ENCODE peak calls at places on chromosomes 16 and 17, in nine cellular contexts. One of them, this sample, is unnamed. For H3K9me3, the result is how much of the 10 kb centered on the place peaks cover.

GRCh38 chr17:2124391-2124790 is 69.5 kb downstream of the HIC1 start:
- DNase-seq in heart right ventricle: no peak
- DNase-seq in trophoblast cell: no peak
- DNase-seq in aorta: no peak
- DNase-seq in psoas muscle: no peak
- DNase-seq in CD4-positive, alpha-beta T cell: no peak
- DNase-seq in thyroid gland: no peak
- DNase-seq in A549: no peak
- DNase-seq in AG04450: no peak
- DNase-seq in this sample: no peak

GRCh38 chr17:61303334-61304096 is 96.1 kb upstream of the TBX2 start:
- DNase-seq in trophoblast cell: no peak
- DNase-seq in heart right ventricle: no peak
- DNase-seq in psoas muscle: no peak
- DNase-seq in A549: no peak
- DNase-seq in CD4-positive, alpha-beta T cell: no peak
- DNase-seq in aorta: no peak
- DNase-seq in AG04450: no peak
- DNase-seq in thyroid gland: no peak
- DNase-seq in this sample: no peak

GRCh38 chr16:53511403-53512280 is 8.6 kb upstream of the AKTIP start:
- DNase-seq in A549: no peak
- DNase-seq in thyroid gland: no peak
- DNase-seq in heart right ventricle: no peak
- DNase-seq in trophoblast cell: no peak
- DNase-seq in aorta: no peak
- DNase-seq in AG04450: no peak
- DNase-seq in CD4-positive, alpha-beta T cell: no peak
- DNase-seq in psoas muscle: no peak
- DNase-seq in this sample: no peak

GRCh38 chr17:74373838-74374606 is 6.7 kb downstream of the GPR142 start:
- DNase-seq in AG04450: no peak
- DNase-seq in trophoblast cell: no peak
- DNase-seq in psoas muscle: no peak
- DNase-seq in heart right ventricle: no peak
- DNase-seq in thyroid gland: no peak
- DNase-seq in CD4-positive, alpha-beta T cell: no peak
- DNase-seq in A549: no peak
- DNase-seq in aorta: no peak
- DNase-seq in this sample: peak

GRCh38 chr16:6335072-6335471 is 997.6 kb upstream of the RBFOX1 start:
- DNase-seq in aorta: no peak
- DNase-seq in heart right ventricle: no peak
- DNase-seq in CD4-positive, alpha-beta T cell: no peak
- DNase-seq in AG04450: no peak
- DNase-seq in A549: peak
- DNase-seq in trophoblast cell: no peak
- DNase-seq in psoas muscle: no peak
- DNase-seq in thyroid gland: no peak
- DNase-seq in this sample: no peak

GRCh38 chr16:85227924-85228462 is 115.7 kb upstream of the CIBAR2 start:
- DNase-seq in trophoblast cell: no peak
- DNase-seq in A549: no peak
- DNase-seq in heart right ventricle: no peak
- DNase-seq in thyroid gland: peak
- DNase-seq in aorta: peak
- DNase-seq in CD4-positive, alpha-beta T cell: no peak
- DNase-seq in AG04450: no peak
- DNase-seq in psoas muscle: peak
- DNase-seq in this sample: no peak

GRCh38 chr16:29663829-29664132 is 734 bp downstream of the SPN start:
- DNase-seq in aorta: no peak
- DNase-seq in thyroid gland: no peak
- DNase-seq in heart right ventricle: no peak
- DNase-seq in psoas muscle: no peak
- DNase-seq in CD4-positive, alpha-beta T cell: no peak
- DNase-seq in A549: no peak
- DNase-seq in AG04450: no peak
- DNase-seq in trophoblast cell: no peak
- DNase-seq in this sample: no peak

GRCh38 chr16:4380131-4381063 is 8.7 kb downstream of the VASN start:
- DNase-seq in trophoblast cell: no peak
- DNase-seq in AG04450: no peak
- DNase-seq in heart right ventricle: peak
- DNase-seq in thyroid gland: peak
- DNase-seq in CD4-positive, alpha-beta T cell: no peak
- DNase-seq in psoas muscle: no peak
- DNase-seq in A549: no peak
- DNase-seq in aorta: peak
- DNase-seq in this sample: no peak

GRCh38 chr17:61235821-61236197 is 163.8 kb upstream of the TBX2 start:
- DNase-seq in A549: no peak
- DNase-seq in psoas muscle: no peak
- DNase-seq in heart right ventricle: no peak
- DNase-seq in thyroid gland: peak
- DNase-seq in CD4-positive, alpha-beta T cell: no peak
- DNase-seq in aorta: no peak
- DNase-seq in trophoblast cell: peak
- DNase-seq in AG04450: no peak
- DNase-seq in this sample: no peak

GRCh38 chr16:46859719-46860152 is 24.4 kb upstream of the GPT2 start:
- DNase-seq in AG04450: peak
- DNase-seq in aorta: peak
- DNase-seq in trophoblast cell: peak
- DNase-seq in CD4-positive, alpha-beta T cell: no peak
- DNase-seq in A549: peak
- DNase-seq in psoas muscle: no peak
- DNase-seq in thyroid gland: no peak
- DNase-seq in heart right ventricle: no peak
- DNase-seq in this sample: no peak

GRCh38 chr17:65629234-65629690 is 67.8 kb upstream of the AXIN2 start:
- DNase-seq in aorta: no peak
- DNase-seq in AG04450: no peak
- DNase-seq in trophoblast cell: no peak
- DNase-seq in heart right ventricle: no peak
- DNase-seq in CD4-positive, alpha-beta T cell: no peak
- DNase-seq in A549: no peak
- DNase-seq in psoas muscle: no peak
- DNase-seq in thyroid gland: no peak
- DNase-seq in this sample: no peak

GRCh38 chr17:30200086-30200485 is 35.4 kb downstream of the SLC6A4 start:
- DNase-seq in heart right ventricle: no peak
- DNase-seq in CD4-positive, alpha-beta T cell: no peak
- DNase-seq in psoas muscle: no peak
- DNase-seq in aorta: no peak
- DNase-seq in A549: no peak
- DNase-seq in thyroid gland: no peak
- DNase-seq in AG04450: no peak
- DNase-seq in trophoblast cell: no peak
- DNase-seq in this sample: no peak

GRCh38 chr16:88627531-88628411 is 10.6 kb upstream of the IL17C start:
- DNase-seq in aorta: no peak
- DNase-seq in heart right ventricle: no peak
- DNase-seq in trophoblast cell: no peak
- DNase-seq in AG04450: no peak
- DNase-seq in thyroid gland: no peak
- DNase-seq in A549: no peak
- DNase-seq in CD4-positive, alpha-beta T cell: no peak
- DNase-seq in psoas muscle: no peak
- DNase-seq in this sample: no peak

GRCh38 chr16:71666928-71667707 is 41.1 kb downstream of the MARVELD3 start:
- DNase-seq in trophoblast cell: no peak
- DNase-seq in heart right ventricle: no peak
- DNase-seq in psoas muscle: no peak
- DNase-seq in thyroid gland: no peak
- DNase-seq in A549: no peak
- DNase-seq in AG04450: no peak
- DNase-seq in CD4-positive, alpha-beta T cell: no peak
- DNase-seq in aorta: no peak
- DNase-seq in this sample: no peak

GRCh38 chr16:83967838-83968482 is at the start of gene NECAB2:
- DNase-seq in heart right ventricle: peak
- DNase-seq in AG04450: no peak
- DNase-seq in CD4-positive, alpha-beta T cell: no peak
- DNase-seq in psoas muscle: peak
- DNase-seq in thyroid gland: peak
- DNase-seq in trophoblast cell: no peak
- DNase-seq in aorta: no peak
- DNase-seq in A549: peak
- DNase-seq in this sample: peak

GRCh38 chr17:44905006-44906000 is 6.1 kb upstream of the EFTUD2 start:
- DNase-seq in heart right ventricle: no peak
- DNase-seq in CD4-positive, alpha-beta T cell: no peak
- DNase-seq in aorta: peak
- DNase-seq in A549: no peak
- DNase-seq in thyroid gland: no peak
- DNase-seq in psoas muscle: no peak
- DNase-seq in AG04450: no peak
- DNase-seq in trophoblast cell: no peak
- DNase-seq in this sample: no peak

GRCh38 chr16:10037771-10038170 is 144.5 kb downstream of the GRIN2A start:
- DNase-seq in aorta: no peak
- DNase-seq in A549: no peak
- DNase-seq in psoas muscle: no peak
- DNase-seq in CD4-positive, alpha-beta T cell: no peak
- DNase-seq in AG04450: no peak
- DNase-seq in trophoblast cell: no peak
- DNase-seq in heart right ventricle: no peak
- DNase-seq in thyroid gland: no peak
- DNase-seq in this sample: no peak

GRCh38 chr16:70740174-70740918 is 54.5 kb upstream of the MTSS2 start:
- DNase-seq in AG04450: no peak
- DNase-seq in heart right ventricle: no peak
- DNase-seq in thyroid gland: no peak
- DNase-seq in aorta: no peak
- DNase-seq in trophoblast cell: no peak
- DNase-seq in psoas muscle: no peak
- DNase-seq in CD4-positive, alpha-beta T cell: no peak
- DNase-seq in A549: no peak
- DNase-seq in this sample: no peak

GRCh38 chr16:31460582-31461002 is 1.3 kb downstream of the ARMC5 start:
- DNase-seq in CD4-positive, alpha-beta T cell: no peak
- DNase-seq in thyroid gland: no peak
- DNase-seq in psoas muscle: peak
- DNase-seq in trophoblast cell: peak
- DNase-seq in heart right ventricle: no peak
- DNase-seq in A549: no peak
- DNase-seq in aorta: no peak
- DNase-seq in AG04450: peak
- DNase-seq in this sample: no peak

GRCh38 chr16:68574479-68574878 is 35.4 kb downstream of the ZFP90 start:
- DNase-seq in A549: no peak
- DNase-seq in thyroid gland: no peak
- DNase-seq in aorta: no peak
- DNase-seq in CD4-positive, alpha-beta T cell: no peak
- DNase-seq in AG04450: no peak
- DNase-seq in heart right ventricle: no peak
- DNase-seq in trophoblast cell: peak
- DNase-seq in psoas muscle: no peak
- DNase-seq in this sample: no peak

GRCh38 chr16:68577352-68577853 is 38.3 kb downstream of the ZFP90 start:
- DNase-seq in thyroid gland: no peak
- DNase-seq in AG04450: no peak
- DNase-seq in CD4-positive, alpha-beta T cell: no peak
- DNase-seq in trophoblast cell: no peak
- DNase-seq in A549: no peak
- DNase-seq in aorta: no peak
- DNase-seq in heart right ventricle: no peak
- DNase-seq in psoas muscle: no peak
- DNase-seq in this sample: no peak

GRCh38 chr16:68575082-68575481 is 36.0 kb downstream of the ZFP90 start:
- DNase-seq in thyroid gland: no peak
- DNase-seq in A549: no peak
- DNase-seq in AG04450: no peak
- DNase-seq in aorta: no peak
- DNase-seq in trophoblast cell: peak
- DNase-seq in heart right ventricle: no peak
- DNase-seq in CD4-positive, alpha-beta T cell: no peak
- DNase-seq in psoas muscle: no peak
- DNase-seq in this sample: no peak
- H3K9me3 ChIP-seq in thyroid gland: under half
- H3K9me3 ChIP-seq in A549: half or more
- H3K9me3 ChIP-seq in AG04450: half or more
- H3K9me3 ChIP-seq in aorta: under half
- H3K9me3 ChIP-seq in trophoblast cell: under half
- H3K9me3 ChIP-seq in heart right ventricle: half or more
- H3K9me3 ChIP-seq in CD4-positive, alpha-beta T cell: half or more
- H3K9me3 ChIP-seq in psoas muscle: half or more
- H3K9me3 ChIP-seq in this sample: half or more

GRCh38 chr16:59690216-59690615 is 956.1 kb upstream of the GOT2 start:
- DNase-seq in aorta: no peak
- DNase-seq in trophoblast cell: no peak
- DNase-seq in heart right ventricle: no peak
- DNase-seq in CD4-positive, alpha-beta T cell: no peak
- DNase-seq in psoas muscle: no peak
- DNase-seq in A549: no peak
- DNase-seq in AG04450: no peak
- DNase-seq in thyroid gland: no peak
- DNase-seq in this sample: no peak
- H3K9me3 ChIP-seq in aorta: under half
- H3K9me3 ChIP-seq in trophoblast cell: under half
- H3K9me3 ChIP-seq in heart right ventricle: under half
- H3K9me3 ChIP-seq in CD4-positive, alpha-beta T cell: under half
- H3K9me3 ChIP-seq in psoas muscle: under half
- H3K9me3 ChIP-seq in A549: under half
- H3K9me3 ChIP-seq in AG04450: under half
- H3K9me3 ChIP-seq in thyroid gland: under half
- H3K9me3 ChIP-seq in this sample: under half

DNA sequence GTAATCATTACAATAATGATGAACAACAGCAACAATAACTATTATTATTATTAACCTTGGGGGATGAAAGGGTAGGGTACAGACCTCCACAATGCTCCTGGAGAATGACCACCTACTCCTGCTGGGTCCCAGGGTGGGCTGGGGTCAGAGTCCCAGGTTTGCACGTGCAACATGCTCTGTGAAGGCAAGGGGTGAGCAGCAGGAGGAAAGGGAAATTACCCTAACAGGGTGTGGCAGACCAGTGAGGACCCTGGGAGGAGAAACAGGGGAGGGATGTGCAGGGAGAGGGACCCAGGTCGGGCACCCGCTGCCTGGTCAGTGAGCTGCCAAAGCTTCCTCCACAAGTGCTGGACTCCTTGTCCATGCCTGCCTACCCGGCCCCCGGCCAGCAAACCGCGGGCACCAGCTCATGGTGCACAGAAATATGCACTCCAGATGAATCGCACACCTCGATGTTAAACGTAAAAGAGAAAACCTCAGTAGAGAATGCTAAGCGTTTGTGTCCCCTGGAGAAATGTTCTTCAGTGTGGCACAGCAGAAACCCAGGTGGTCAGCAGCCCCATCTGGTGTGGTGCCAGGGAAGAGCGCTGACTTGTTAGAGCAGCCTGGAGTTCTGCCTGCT is 767.1 kb downstream of the KCNJ18 start:
- DNase-seq in AG04450: no peak
- DNase-seq in psoas muscle: no peak
- DNase-seq in aorta: no peak
- DNase-seq in trophoblast cell: no peak
- DNase-seq in A549: no peak
- DNase-seq in thyroid gland: no peak
- DNase-seq in heart right ventricle: no peak
- DNase-seq in CD4-positive, alpha-beta T cell: no peak
- DNase-seq in this sample: no peak
- H3K9me3 ChIP-seq in AG04450: under half
- H3K9me3 ChIP-seq in psoas muscle: under half
- H3K9me3 ChIP-seq in aorta: under half
- H3K9me3 ChIP-seq in trophoblast cell: under half
- H3K9me3 ChIP-seq in A549: under half
- H3K9me3 ChIP-seq in thyroid gland: under half
- H3K9me3 ChIP-seq in heart right ventricle: under half
- H3K9me3 ChIP-seq in CD4-positive, alpha-beta T cell: under half
- H3K9me3 ChIP-seq in this sample: under half

GRCh38 chr16:3304370-3304769 is 860 bp downstream of the TIGD7 start:
- DNase-seq in CD4-positive, alpha-beta T cell: no peak
- DNase-seq in A549: no peak
- DNase-seq in AG04450: no peak
- DNase-seq in aorta: no peak
- DNase-seq in psoas muscle: no peak
- DNase-seq in thyroid gland: no peak
- DNase-seq in trophoblast cell: no peak
- DNase-seq in heart right ventricle: no peak
- DNase-seq in this sample: no peak
- H3K9me3 ChIP-seq in CD4-positive, alpha-beta T cell: under half
- H3K9me3 ChIP-seq in A549: half or more
- H3K9me3 ChIP-seq in AG04450: half or more
- H3K9me3 ChIP-seq in aorta: under half
- H3K9me3 ChIP-seq in psoas muscle: half or more
- H3K9me3 ChIP-seq in thyroid gland: under half
- H3K9me3 ChIP-seq in trophoblast cell: under half
- H3K9me3 ChIP-seq in heart right ventricle: half or more
- H3K9me3 ChIP-seq in this sample: half or more